ENCODE peak calls at places on chromosomes 13 and 19, in ten cellular contexts. One of them, this sample, is unnamed.

GRCh38 chr19:29549105-29550070 is 23.6 kb downstream of the VSTM2B start:
- DNase-seq in transverse colon: no peak
- DNase-seq in effector memory CD8-positive, alpha-beta T cell: no peak
- DNase-seq in stimulated activated CD8-positive, alpha-beta memory T cell treated with anti-CD3 and anti-CD28 coated beads, Interleukin-4, amount 100 ng/mL, for 4 hours: no peak
- DNase-seq in CD8-positive, alpha-beta T cell: no peak
- DNase-seq in Calu3: no peak
- DNase-seq in right cardiac atrium: no peak
- DNase-seq in hepatocyte: no peak
- DNase-seq in GM18507: no peak
- DNase-seq in activated T-cell treated with anti-CD3 and anti-CD28 coated beads for 48 hours: no peak
- DNase-seq in this sample: no peak

GRCh38 chr19:39264306-39265290 is 3.6 kb upstream of the IFNL2 start:
- DNase-seq in transverse colon: no peak
- DNase-seq in Calu3: no peak
- DNase-seq in CD8-positive, alpha-beta T cell: no peak
- DNase-seq in right cardiac atrium: peak; percentile 53
- DNase-seq in activated T-cell treated with anti-CD3 and anti-CD28 coated beads for 48 hours: no peak
- DNase-seq in stimulated activated CD8-positive, alpha-beta memory T cell treated with anti-CD3 and anti-CD28 coated beads, Interleukin-4, amount 100 ng/mL, for 4 hours: no peak
- DNase-seq in hepatocyte: peak; percentile 49
- DNase-seq in effector memory CD8-positive, alpha-beta T cell: no peak
- DNase-seq in GM18507: no peak
- DNase-seq in this sample: no peak

GRCh38 chr13:92136449-92137180 is 738.2 kb downstream of the GPC5 start:
- DNase-seq in stimulated activated CD8-positive, alpha-beta memory T cell treated with anti-CD3 and anti-CD28 coated beads, Interleukin-4, amount 100 ng/mL, for 4 hours: no peak
- DNase-seq in transverse colon: no peak
- DNase-seq in right cardiac atrium: no peak
- DNase-seq in Calu3: no peak
- DNase-seq in effector memory CD8-positive, alpha-beta T cell: no peak
- DNase-seq in activated T-cell treated with anti-CD3 and anti-CD28 coated beads for 48 hours: no peak
- DNase-seq in CD8-positive, alpha-beta T cell: no peak
- DNase-seq in GM18507: no peak
- DNase-seq in hepatocyte: no peak
- DNase-seq in this sample: no peak

GRCh38 chr13:44770951-44771350 is 194.8 kb upstream of the TSC22D1 start:
- DNase-seq in effector memory CD8-positive, alpha-beta T cell: no peak
- DNase-seq in GM18507: no peak
- DNase-seq in right cardiac atrium: no peak
- DNase-seq in activated T-cell treated with anti-CD3 and anti-CD28 coated beads for 48 hours: no peak
- DNase-seq in stimulated activated CD8-positive, alpha-beta memory T cell treated with anti-CD3 and anti-CD28 coated beads, Interleukin-4, amount 100 ng/mL, for 4 hours: no peak
- DNase-seq in Calu3: no peak
- DNase-seq in transverse colon: no peak
- DNase-seq in hepatocyte: no peak
- DNase-seq in CD8-positive, alpha-beta T cell: no peak
- DNase-seq in this sample: no peak

GRCh38 chr19:19261350-19262189 is 11.5 kb downstream of the TM6SF2 start:
- DNase-seq in Calu3: no peak
- DNase-seq in transverse colon: no peak
- DNase-seq in CD8-positive, alpha-beta T cell: no peak
- DNase-seq in GM18507: no peak
- DNase-seq in hepatocyte: peak; percentile 52
- DNase-seq in stimulated activated CD8-positive, alpha-beta memory T cell treated with anti-CD3 and anti-CD28 coated beads, Interleukin-4, amount 100 ng/mL, for 4 hours: no peak
- DNase-seq in activated T-cell treated with anti-CD3 and anti-CD28 coated beads for 48 hours: no peak
- DNase-seq in right cardiac atrium: no peak
- DNase-seq in effector memory CD8-positive, alpha-beta T cell: no peak
- DNase-seq in this sample: no peak

GRCh38 chr19:58330458-58330857 is 3.7 kb downstream of the ZSCAN22 start:
- DNase-seq in hepatocyte: peak; percentile 31
- DNase-seq in GM18507: no peak
- DNase-seq in Calu3: no peak
- DNase-seq in right cardiac atrium: no peak
- DNase-seq in stimulated activated CD8-positive, alpha-beta memory T cell treated with anti-CD3 and anti-CD28 coated beads, Interleukin-4, amount 100 ng/mL, for 4 hours: no peak
- DNase-seq in activated T-cell treated with anti-CD3 and anti-CD28 coated beads for 48 hours: no peak
- DNase-seq in CD8-positive, alpha-beta T cell: no peak
- DNase-seq in effector memory CD8-positive, alpha-beta T cell: no peak
- DNase-seq in transverse colon: no peak
- DNase-seq in this sample: no peak

GRCh38 chr19:873084-874019 is 13.9 kb downstream of the CFD start:
- DNase-seq in stimulated activated CD8-positive, alpha-beta memory T cell treated with anti-CD3 and anti-CD28 coated beads, Interleukin-4, amount 100 ng/mL, for 4 hours: no peak
- DNase-seq in right cardiac atrium: no peak
- DNase-seq in GM18507: peak; percentile 58
- DNase-seq in activated T-cell treated with anti-CD3 and anti-CD28 coated beads for 48 hours: peak; percentile 48
- DNase-seq in transverse colon: peak; percentile 65
- DNase-seq in hepatocyte: no peak
- DNase-seq in Calu3: no peak
- DNase-seq in effector memory CD8-positive, alpha-beta T cell: peak; percentile 70
- DNase-seq in CD8-positive, alpha-beta T cell: peak; percentile 78
- DNase-seq in this sample: peak; percentile 32

GRCh38 chr13:24038405-24038804 is 122.1 kb upstream of the SPATA13 start:
- DNase-seq in Calu3: peak; percentile 24
- DNase-seq in transverse colon: no peak
- DNase-seq in hepatocyte: no peak
- DNase-seq in CD8-positive, alpha-beta T cell: peak; percentile 18
- DNase-seq in stimulated activated CD8-positive, alpha-beta memory T cell treated with anti-CD3 and anti-CD28 coated beads, Interleukin-4, amount 100 ng/mL, for 4 hours: no peak
- DNase-seq in activated T-cell treated with anti-CD3 and anti-CD28 coated beads for 48 hours: no peak
- DNase-seq in effector memory CD8-positive, alpha-beta T cell: no peak
- DNase-seq in right cardiac atrium: no peak
- DNase-seq in GM18507: no peak
- DNase-seq in this sample: no peak

GRCh38 chr19:30236006-30236405 is 136.2 kb upstream of the ZNF536 start:
- DNase-seq in stimulated activated CD8-positive, alpha-beta memory T cell treated with anti-CD3 and anti-CD28 coated beads, Interleukin-4, amount 100 ng/mL, for 4 hours: no peak
- DNase-seq in Calu3: no peak
- DNase-seq in right cardiac atrium: no peak
- DNase-seq in CD8-positive, alpha-beta T cell: no peak
- DNase-seq in hepatocyte: no peak
- DNase-seq in transverse colon: no peak
- DNase-seq in activated T-cell treated with anti-CD3 and anti-CD28 coated beads for 48 hours: no peak
- DNase-seq in effector memory CD8-positive, alpha-beta T cell: no peak
- DNase-seq in GM18507: no peak
- DNase-seq in this sample: no peak

This sample was measured in GM12878.